ENCODE peak calls at places on chromosomes 2 and 18, in five cellular contexts. K is uterus, I is left ventricle myocardium inferior, N is fibroblast of villous mesenchyme, L is ovary. T is an unnamed sample.

GRCh38 chr2:54724560-54725342 is 1.3 kb downstream of the EML6 start:
- DNase-seq in K (peak; percentile 22), I (peak; percentile 28), N (peak; percentile 4), L (peak; percentile 48), T (no peak)

GRCh38 chr2:241063093-241063551 is 39.0 kb downstream of the MTERF4 start:
- DNase-seq in K (no peak), I (no peak), N (no peak), L (no peak), T (no peak)

GRCh38 chr2:20624884-20625485 is 25.9 kb downstream of the HS1BP3 start:
- DNase-seq in K (no peak), I (peak; percentile 13), N (no peak), L (no peak), T (no peak)

GRCh38 chr2:8684421-8684884 is 2.6 kb downstream of the ID2 start:
- DNase-seq in K (peak; percentile 26), I (no peak), N (no peak), L (peak; percentile 37), T (no peak)

GRCh38 chr2:216830346-216830745 is 29.5 kb downstream of the TNP1 start:
- DNase-seq in K (no peak), I (no peak), N (no peak), L (no peak), T (no peak)

GRCh38 chr2:175430236-175430635 is 248.7 kb upstream of the ATP5MC3 start:
- DNase-seq in K (no peak), I (no peak), N (no peak), L (no peak), T (no peak)

GRCh38 chr2:192010073-192010472 is 163.2 kb upstream of the CAVIN2 start:
- DNase-seq in K (no peak), I (no peak), N (no peak), L (no peak), T (no peak)

GRCh38 chr2:45342-46130 is 769 bp downstream of the FAM110C start:
- DNase-seq in K (no peak), I (no peak), N (no peak), L (peak; percentile 48), T (no peak)

GRCh38 chr2:24635181-24635580 is 144.1 kb downstream of the NCOA1 start:
- DNase-seq in K (no peak), I (no peak), N (peak; percentile 13), L (no peak), T (no peak)

GRCh38 chr2:12727641-12728040 is 10.9 kb downstream of the TRIB2 start:
- DNase-seq in K (no peak), I (no peak), N (no peak), L (no peak), T (no peak)

GRCh38 chr2:197024206-197024605 is 97.7 kb upstream of the PGAP1 start:
- DNase-seq in K (no peak), I (no peak), N (no peak), L (no peak), T (no peak)

GRCh38 chr2:193907561-193907960 is 1712.8 kb upstream of the TMEFF2 start:
- DNase-seq in K (no peak), I (no peak), N (no peak), L (no peak), T (no peak)

GRCh38 chr2:26946841-26947784 is 23.3 kb upstream of the MAPRE3 start:
- DNase-seq in K (no peak), I (peak; percentile 66), N (peak; percentile 68), L (no peak), T (no peak)

GRCh38 chr2:67210430-67210829 is 186.7 kb upstream of the ETAA1 start:
- DNase-seq in K (no peak), I (no peak), N (no peak), L (no peak), T (no peak)

GRCh38 chr18:43161528-43161927 is 46.0 kb upstream of the RIT2 start:
- DNase-seq in K (no peak), I (no peak), N (no peak), L (no peak), T (peak; percentile 55)

GRCh38 chr2:216206821-216207220 is 97.7 kb downstream of the XRCC5 start:
- DNase-seq in K (no peak), I (no peak), N (no peak), L (no peak), T (no peak)

GRCh38 chr2:240912878-240913809 is 7.0 kb downstream of the CROCC2 start:
- DNase-seq in K (no peak), I (no peak), N (no peak), L (no peak), T (no peak)

GRCh38 chr2:60939622-60940021 is 58.2 kb downstream of the REL start:
- DNase-seq in K (no peak), I (no peak), N (no peak), L (no peak), T (no peak)

GRCh38 chr2:164388511-164388910 is 232.8 kb downstream of the GRB14 start:
- DNase-seq in K (no peak), I (no peak), N (peak; percentile 8), L (no peak), T (peak; percentile 59)

GRCh38 chr18:62637807-62638687 is 77.3 kb upstream of the PHLPP1 start:
- DNase-seq in K (no peak), I (no peak), N (peak; percentile 30), L (no peak), T (no peak)

GRCh38 chr2:239144713-239144999 is 256.2 kb downstream of the HDAC4 start:
- DNase-seq in K (no peak), I (no peak), N (no peak), L (no peak), T (no peak)

DNA sequence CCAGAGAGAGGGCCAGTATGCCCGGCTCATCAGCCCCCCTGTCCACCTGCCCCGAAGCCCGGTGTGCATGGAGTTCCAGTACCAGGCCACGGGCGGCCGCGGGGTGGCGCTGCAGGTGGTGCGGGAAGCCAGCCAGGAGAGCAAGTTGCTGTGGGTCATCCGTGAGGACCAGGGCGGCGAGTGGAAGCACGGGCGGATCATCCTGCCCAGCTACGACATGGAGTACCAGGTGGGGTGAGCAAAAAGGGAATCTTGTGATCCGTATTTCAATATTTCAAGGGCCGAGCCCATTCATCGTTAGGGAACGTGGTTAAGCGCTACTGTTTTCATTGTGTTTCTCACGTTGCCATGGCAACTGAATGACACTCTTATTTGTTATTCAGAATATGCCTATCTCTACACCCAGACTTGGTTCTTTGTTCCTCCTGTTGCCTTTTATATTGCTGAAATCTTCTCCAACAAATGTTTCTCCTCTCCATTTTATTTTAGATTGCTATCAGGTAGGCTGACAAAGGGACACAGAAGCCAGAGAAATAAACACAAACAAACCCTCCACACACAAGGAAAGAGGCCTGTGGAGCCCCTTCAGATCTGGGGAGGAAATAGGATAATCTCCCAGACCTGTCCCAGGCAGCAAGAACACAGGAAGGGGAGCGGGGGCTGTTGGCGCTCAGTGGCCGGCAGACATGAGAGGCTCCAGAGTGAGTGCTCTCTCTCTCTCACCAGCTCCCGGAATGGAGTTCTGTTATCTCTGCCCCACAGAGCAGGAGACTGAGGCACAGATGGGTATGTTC is 81.6 kb downstream of the NRP2 start:
- DNase-seq in K (peak; percentile 58), I (peak; percentile 29), N (peak; percentile 62), L (peak; percentile 70), T (peak; percentile 86)
- TF ChIP-seq CTCF in K (peak; percentile 34), I (peak; percentile 50), N (peak; percentile 38), L (no peak), T (peak; percentile 63)

GRCh38 chr2:84959494-84960156 is 11.3 kb upstream of the KCMF1 start:
- DNase-seq in K (no peak), I (no peak), N (peak; percentile 64), L (no peak), T (no peak)

GRCh38 chr2:84960157-84960506 is 10.8 kb upstream of the KCMF1 start:
- DNase-seq in K (no peak), I (no peak), N (no peak), L (no peak), T (no peak)

GRCh38 chr2:84959045-84959493 is 11.9 kb upstream of the KCMF1 start:
- DNase-seq in K (no peak), I (no peak), N (peak; percentile 82), L (no peak), T (peak; percentile 60)

GRCh38 chr2:84957771-84958134 is 13.2 kb upstream of the KCMF1 start:
- DNase-seq in K (no peak), I (no peak), N (no peak), L (no peak), T (no peak)

DNA sequence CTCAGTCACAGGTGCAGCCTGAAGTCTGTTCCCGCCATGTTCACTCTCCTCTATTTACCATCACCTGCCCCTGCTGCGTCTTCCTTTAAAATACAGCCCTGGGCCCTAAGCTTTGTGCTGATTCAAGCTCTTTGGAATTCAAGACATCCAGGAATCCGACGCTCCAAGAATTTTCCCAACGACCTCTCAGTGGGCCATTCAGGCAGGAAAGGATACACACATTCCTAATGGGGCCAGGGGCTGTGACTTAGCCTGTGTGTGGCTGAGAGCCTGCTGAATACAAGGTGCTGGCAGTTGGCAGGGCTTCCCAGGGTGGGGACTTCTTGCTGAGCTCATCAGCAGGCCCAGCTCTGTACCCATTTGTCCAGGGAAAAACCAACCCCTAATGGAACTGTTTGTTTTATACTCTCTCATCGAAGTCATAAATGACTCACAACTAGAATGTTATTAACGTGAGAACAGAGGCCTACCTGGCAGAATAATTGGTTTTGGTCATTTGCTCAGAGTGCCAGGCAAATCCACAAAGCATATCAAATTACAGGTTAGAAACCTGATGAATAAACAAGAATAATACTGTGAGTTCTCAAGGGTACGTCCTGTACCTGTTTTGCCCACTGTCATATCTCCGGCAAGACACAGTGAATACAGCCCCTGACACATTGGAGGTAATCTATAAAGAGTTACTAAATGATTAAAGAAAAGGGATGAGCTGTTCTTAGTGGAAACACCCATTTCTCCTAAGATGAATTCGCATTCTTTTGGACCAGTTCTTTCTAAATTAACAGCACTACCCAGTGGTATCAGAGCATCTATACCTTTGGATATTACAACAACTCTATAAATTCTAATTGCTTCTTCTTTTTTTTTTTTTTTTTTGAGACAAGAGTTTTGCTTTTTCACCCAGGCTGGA is 12.6 kb upstream of the KCMF1 start:
- DNase-seq in K (no peak), I (no peak), N (peak; percentile 82), L (no peak), T (peak; percentile 83)
- H3K4me3 ChIP-seq in K (no peak overlapping the region), I (no peak overlapping the region), N (no peak overlapping the region), L (no peak overlapping the region), T (no peak overlapping the region)

DNA sequence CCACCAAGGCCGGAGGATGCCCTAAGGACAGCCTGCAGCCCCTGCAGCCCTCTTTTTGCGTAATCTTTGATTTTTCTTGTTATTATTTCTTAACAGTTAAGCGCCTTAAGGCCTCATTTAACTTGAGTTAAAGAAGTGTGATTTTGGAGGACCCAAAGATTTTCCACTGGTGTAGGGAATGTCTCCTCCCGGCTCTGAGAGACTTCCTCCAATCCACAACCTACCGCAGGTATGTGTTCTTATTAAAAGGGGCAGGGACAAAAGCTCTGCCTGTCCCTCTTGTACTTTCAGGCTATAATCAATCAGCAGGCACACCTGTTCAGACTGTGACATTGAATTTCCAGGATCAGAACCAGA is 285.1 kb downstream of the PRKCE start:
- DNase-seq in K (no peak), I (no peak), N (no peak), L (no peak), T (no peak)
- TF ChIP-seq CTCF in K (no peak), I (no peak), N (no peak), L (no peak), T (no peak)

GRCh38 chr18:58800582-58800981 is 64.1 kb upstream of the ZNF532 start:
- DNase-seq in K (no peak), I (no peak), N (no peak), L (no peak), T (no peak)

GRCh38 chr18:58803978-58804377 is 60.7 kb upstream of the ZNF532 start:
- DNase-seq in K (no peak), I (no peak), N (no peak), L (no peak), T (no peak)

GRCh38 chr18:58806826-58807714 is 57.6 kb upstream of the ZNF532 start:
- DNase-seq in K (no peak), I (no peak), N (no peak), L (no peak), T (no peak)

GRCh38 chr18:58805482-58806187 is 59.0 kb upstream of the ZNF532 start:
- DNase-seq in K (no peak), I (no peak), N (peak; percentile 70), L (no peak), T (no peak)

GRCh38 chr18:58802959-58803358 is 61.7 kb upstream of the ZNF532 start:
- DNase-seq in K (no peak), I (no peak), N (no peak), L (no peak), T (no peak)
- H3K4me3 ChIP-seq in K (no peak overlapping the region), I (no peak overlapping the region), N (no peak overlapping the region), L (no peak overlapping the region), T (no peak overlapping the region)

T was measured in astrocyte of the cerebellum.